ENCODE peak calls at places on chromosomes 6 and 20, in four cellular contexts. V is uterus, B is GM23248, M is ovary. S is an unnamed sample. For H3K36me3 and H3K4me1, the result is how much of the 10 kb centered on the place peaks cover.

GRCh38 chr20:1533059-1533458 is 24.4 kb downstream of the SIRPD start:
- DNase-seq in V (no peak), B (peak), M (no peak), S (no peak)

GRCh38 chr6:92681401-92681800 is 738.0 kb downstream of the EPHA7 start:
- DNase-seq in V (no peak), B (no peak), M (no peak), S (no peak)

GRCh38 chr20:62232764-62233645 is 5.3 kb upstream of the OSBPL2 start:
- DNase-seq in V (no peak), B (no peak), M (no peak), S (no peak)

GRCh38 chr6:10668126-10668917 is 26.1 kb downstream of the C6orf52 start:
- DNase-seq in V (no peak), B (no peak), M (no peak), S (no peak)

GRCh38 chr6:88599561-88599960 is 363.9 kb downstream of the RNGTT start:
- DNase-seq in V (no peak), B (no peak), M (no peak), S (no peak)

GRCh38 chr6:166078294-166078693 is 89.4 kb downstream of the TBXT start:
- DNase-seq in V (no peak), B (peak), M (no peak), S (no peak)

GRCh38 chr6:127222418-127222817 is 44.2 kb upstream of the RNF146 start:
- DNase-seq in V (no peak), B (peak), M (no peak), S (no peak)

GRCh38 chr6:105272783-105273182 is 93.0 kb upstream of the POPDC3 start:
- DNase-seq in V (no peak), B (peak), M (peak), S (no peak)

GRCh38 chr20:4230651-4231050 is 215.3 kb upstream of the RNF24 start:
- DNase-seq in V (no peak), B (no peak), M (no peak), S (no peak)

GRCh38 chr6:159984268-159984786 is 15.4 kb downstream of the IGF2R start:
- DNase-seq in V (no peak), B (peak), M (no peak), S (no peak)

GRCh38 chr20:4947817-4948559 is 53.3 kb downstream of the SLC23A2 start:
- DNase-seq in V (no peak), B (peak), M (no peak), S (no peak)

GRCh38 chr6:134216304-134217029 is 101.4 kb downstream of the SGK1 start:
- DNase-seq in V (no peak), B (no peak), M (no peak), S (no peak)

GRCh38 chr6:32947552-32948465 is 5.1 kb downstream of the HLA-DMA start:
- DNase-seq in V (no peak), B (peak), M (no peak), S (no peak)

GRCh38 chr20:58228103-58228483 is 360 bp downstream of the ANKRD60 start:
- DNase-seq in V (no peak), B (peak), M (no peak), S (no peak)

GRCh38 chr20:53981752-53982437 is 88.5 kb downstream of the BCAS1 start:
- DNase-seq in V (no peak), B (peak), M (no peak), S (no peak)

GRCh38 chr20:11012975-11013374 is 339.2 kb upstream of the JAG1 start:
- DNase-seq in V (no peak), B (peak), M (no peak), S (no peak)

GRCh38 chr20:50245561-50246366 is 55.1 kb downstream of the CEBPB start:
- DNase-seq in V (no peak), B (peak), M (no peak), S (no peak)

GRCh38 chr20:53952528-53953096 is 117.8 kb downstream of the BCAS1 start:
- DNase-seq in V (no peak), B (no peak), M (no peak), S (no peak)

GRCh38 chr6:149060300-149060984 is 257.1 kb upstream of the TAB2 start:
- DNase-seq in V (no peak), B (no peak), M (no peak), S (no peak)

GRCh38 chr6:57180596-57180995 is 8.5 kb downstream of the BAG2 start:
- DNase-seq in V (no peak), B (no peak), M (no peak), S (no peak)
- H3K36me3 ChIP-seq in V (under half), B (under half), M (under half), S (under half)

GRCh38 chr6:128512296-128512695 is 8.1 kb downstream of the PTPRK start:
- DNase-seq in V (no peak), B (no peak), M (no peak), S (no peak)

GRCh38 chr6:128507337-128508310 is 12.8 kb downstream of the PTPRK start:
- DNase-seq in V (no peak), B (peak), M (no peak), S (no peak)

GRCh38 chr6:128508588-128509296 is 11.7 kb downstream of the PTPRK start:
- DNase-seq in V (no peak), B (peak), M (no peak), S (no peak)

GRCh38 chr6:128511518-128511917 is 8.9 kb downstream of the PTPRK start:
- DNase-seq in V (no peak), B (peak), M (no peak), S (no peak)

DNA sequence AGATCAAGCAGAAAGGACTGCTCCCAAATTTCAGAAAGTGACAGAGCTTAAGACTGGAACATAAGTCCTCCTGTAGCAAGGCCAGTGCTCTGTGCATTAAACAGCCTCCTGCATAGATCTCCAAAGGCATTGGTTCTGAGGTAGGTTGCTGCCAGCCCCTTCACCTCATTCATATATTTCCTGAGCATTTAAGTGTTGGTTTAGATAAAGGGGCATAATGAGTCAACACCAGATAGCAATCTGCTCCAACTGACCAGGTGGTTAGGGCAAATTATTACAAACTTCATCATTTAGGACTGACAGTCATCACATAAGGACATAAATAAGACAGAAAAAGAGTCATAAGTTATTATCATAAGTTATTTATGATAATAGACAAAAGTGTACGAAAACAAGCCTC is 10.7 kb downstream of the PTPRK start:
- DNase-seq in V (no peak), B (no peak), M (no peak), S (no peak)
- H3K4me1 ChIP-seq in V (under half), B (under half), M (under half), S (under half)

GRCh38 chr6:96943535-96943934 is 19.0 kb downstream of the KLHL32 start:
- DNase-seq in V (no peak), B (no peak), M (no peak), S (no peak)
- H3K36me3 ChIP-seq in V (under half), B (under half), M (under half), S (under half)

DNA sequence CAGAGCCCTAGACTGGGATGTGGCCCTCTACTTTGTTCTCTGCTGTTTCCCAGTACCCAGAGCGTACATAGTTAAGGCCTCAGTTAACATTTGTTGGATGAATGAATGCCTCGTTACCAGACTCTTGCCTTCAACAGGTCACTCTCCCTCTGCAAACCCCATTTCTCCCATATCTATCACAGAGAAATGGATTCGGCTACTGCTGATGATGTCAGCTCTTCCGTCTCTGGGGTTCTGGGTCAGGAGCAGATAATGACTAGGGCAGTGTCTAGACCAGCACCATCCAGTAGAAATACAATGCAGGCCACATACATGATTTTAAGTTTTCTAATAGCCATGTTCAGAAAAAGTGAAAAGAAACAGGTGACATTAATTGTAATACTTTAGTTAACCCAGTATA is 47.9 kb downstream of the TOX2 start:
- DNase-seq in V (no peak), B (no peak), M (no peak), S (no peak)
- H3K4me1 ChIP-seq in V (under half), B (under half), M (under half), S (under half)

DNA sequence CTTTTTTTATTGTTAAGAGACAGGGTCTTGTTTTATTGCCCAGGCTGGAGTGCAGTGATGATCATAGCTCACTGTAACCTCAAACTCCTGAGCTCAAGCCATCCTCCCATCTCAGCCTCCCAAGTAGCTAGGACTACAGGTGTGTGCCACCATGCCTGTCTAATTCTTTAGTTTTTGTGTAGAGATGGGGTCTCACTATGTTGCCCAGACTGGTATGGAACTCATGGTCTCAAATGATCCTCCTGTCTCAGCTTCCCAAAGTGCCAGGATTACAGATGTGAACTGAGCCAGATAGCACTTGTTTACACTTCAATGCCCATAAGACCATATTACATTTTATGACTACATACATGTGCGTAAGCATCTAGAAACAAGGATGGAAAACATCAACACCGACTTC is 18.1 kb downstream of the EIF2S2 start:
- DNase-seq in V (no peak), B (no peak), M (no peak), S (no peak)
- H3K36me3 ChIP-seq in V (under half), B (half or more), M (under half), S (under half)

GRCh38 chr6:126034671-126035070 is 48.3 kb downstream of the TRMT11 start:
- DNase-seq in V (no peak), B (no peak), M (no peak), S (no peak)
- H3K4me1 ChIP-seq in V (under half), B (under half), M (under half), S (under half)

GRCh38 chr6:13297391-13297790 is 30.9 kb downstream of the TBC1D7 start:
- DNase-seq in V (no peak), B (no peak), M (no peak), S (no peak)
- H3K36me3 ChIP-seq in V (under half), B (under half), M (under half), S (under half)

GRCh38 chr6:65545920-65546319 is 161.1 kb downstream of the EYS start:
- DNase-seq in V (no peak), B (no peak), M (no peak), S (no peak)
- H3K4me1 ChIP-seq in V (under half), B (under half), M (under half), S (under half)

GRCh38 chr6:26051683-26052310 is 35.4 kb upstream of the HFE start:
- DNase-seq in V (no peak), B (no peak), M (no peak), S (no peak)
- H3K36me3 ChIP-seq in V (under half), B (under half), M (under half), S (under half)

DNA sequence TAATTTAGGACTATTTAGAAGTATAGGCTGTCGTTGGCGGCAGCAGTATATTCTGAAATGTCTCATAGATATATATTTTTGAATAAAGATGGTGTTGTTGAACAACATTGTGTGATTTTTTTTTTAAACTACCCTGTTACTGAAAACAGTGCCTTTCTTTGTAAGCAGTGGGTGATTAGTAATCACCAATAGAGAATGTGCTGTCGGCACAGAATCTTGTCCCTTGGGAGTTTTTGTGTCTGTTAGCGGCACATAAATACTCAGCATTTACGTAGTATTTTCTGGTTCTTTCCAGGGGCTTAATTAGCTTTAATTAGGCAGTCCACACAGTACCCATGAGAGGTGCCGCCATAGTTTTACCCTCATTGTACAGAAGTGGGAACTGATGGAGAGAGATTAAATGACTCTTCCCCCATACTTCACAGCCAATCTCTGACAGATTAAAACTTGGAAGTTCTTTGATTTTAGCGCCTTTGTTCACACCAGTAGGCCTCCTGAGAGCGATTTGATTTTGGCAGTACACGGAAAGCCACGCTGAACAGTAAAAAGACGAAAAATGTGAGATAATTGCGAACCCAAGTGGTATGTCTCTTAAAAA is 58.8 kb downstream of the RPRD1B start:
- DNase-seq in V (no peak), B (no peak), M (no peak), S (no peak)
- H3K4me1 ChIP-seq in V (under half), B (under half), M (under half), S (under half)

S was measured in aorta.